ENCODE peak calls at places on chromosomes 11 and 22, in nine cellular contexts. One of them, this sample, is unnamed.

GRCh38 chr22:42010778-42011177 is 12.2 kb downstream of the WBP2NL start:
- DNase-seq in GM23338: no peak
- DNase-seq in HepG2: no peak
- DNase-seq in glutamatergic neuron: no peak
- DNase-seq in activated B cell treated with CpG ODN at 0.5 μM for 24 hours: no peak
- DNase-seq in heart right ventricle: no peak
- DNase-seq in osteocyte: no peak
- DNase-seq in CD8-positive, alpha-beta T cell: no peak
- DNase-seq in astrocyte of the spinal cord: no peak
- DNase-seq in this sample: no peak

GRCh38 chr22:20020533-20021195 is at the start of gene TANGO2:
- DNase-seq in osteocyte: peak; percentile 98
- DNase-seq in CD8-positive, alpha-beta T cell: peak; percentile 89
- DNase-seq in glutamatergic neuron: peak; percentile 94
- DNase-seq in activated B cell treated with CpG ODN at 0.5 μM for 24 hours: peak; percentile 95
- DNase-seq in HepG2: peak; percentile 74
- DNase-seq in heart right ventricle: peak; percentile 91
- DNase-seq in astrocyte of the spinal cord: peak; percentile 86
- DNase-seq in GM23338: peak; percentile 94
- DNase-seq in this sample: peak; percentile 96

GRCh38 chr11:132982769-132983168 is 549.5 kb downstream of the OPCML start:
- DNase-seq in heart right ventricle: no peak
- DNase-seq in osteocyte: no peak
- DNase-seq in glutamatergic neuron: no peak
- DNase-seq in activated B cell treated with CpG ODN at 0.5 μM for 24 hours: no peak
- DNase-seq in CD8-positive, alpha-beta T cell: no peak
- DNase-seq in GM23338: peak; percentile 43
- DNase-seq in astrocyte of the spinal cord: no peak
- DNase-seq in HepG2: no peak
- DNase-seq in this sample: no peak

GRCh38 chr11:126886636-126887035 is 113.9 kb downstream of the KIRREL3 start:
- DNase-seq in heart right ventricle: no peak
- DNase-seq in activated B cell treated with CpG ODN at 0.5 μM for 24 hours: no peak
- DNase-seq in glutamatergic neuron: no peak
- DNase-seq in CD8-positive, alpha-beta T cell: no peak
- DNase-seq in osteocyte: no peak
- DNase-seq in HepG2: no peak
- DNase-seq in astrocyte of the spinal cord: no peak
- DNase-seq in GM23338: no peak
- DNase-seq in this sample: no peak

GRCh38 chr11:61602775-61603569 is 22.1 kb upstream of the SYT7 start:
- DNase-seq in glutamatergic neuron: peak; percentile 80
- DNase-seq in heart right ventricle: peak; percentile 57
- DNase-seq in GM23338: no peak
- DNase-seq in activated B cell treated with CpG ODN at 0.5 μM for 24 hours: no peak
- DNase-seq in osteocyte: no peak
- DNase-seq in CD8-positive, alpha-beta T cell: no peak
- DNase-seq in HepG2: no peak
- DNase-seq in astrocyte of the spinal cord: peak; percentile 89
- DNase-seq in this sample: peak; percentile 28

GRCh38 chr22:36461665-36462474 is 19.6 kb downstream of the TXN2 start:
- DNase-seq in CD8-positive, alpha-beta T cell: no peak
- DNase-seq in activated B cell treated with CpG ODN at 0.5 μM for 24 hours: no peak
- DNase-seq in HepG2: peak; percentile 63
- DNase-seq in glutamatergic neuron: peak; percentile 53
- DNase-seq in heart right ventricle: no peak
- DNase-seq in GM23338: peak; percentile 73
- DNase-seq in osteocyte: no peak
- DNase-seq in astrocyte of the spinal cord: peak; percentile 95
- DNase-seq in this sample: peak; percentile 46

GRCh38 chr11:96014234-96014633 is 90.3 kb upstream of the MTMR2 start:
- DNase-seq in heart right ventricle: no peak
- DNase-seq in osteocyte: no peak
- DNase-seq in HepG2: peak; percentile 97
- DNase-seq in glutamatergic neuron: no peak
- DNase-seq in CD8-positive, alpha-beta T cell: no peak
- DNase-seq in activated B cell treated with CpG ODN at 0.5 μM for 24 hours: no peak
- DNase-seq in astrocyte of the spinal cord: peak; percentile 65
- DNase-seq in GM23338: no peak
- DNase-seq in this sample: no peak

GRCh38 chr11:67393990-67394389 is 2.2 kb downstream of the RAD9A start:
- DNase-seq in CD8-positive, alpha-beta T cell: no peak
- DNase-seq in HepG2: no peak
- DNase-seq in osteocyte: peak; percentile 78
- DNase-seq in activated B cell treated with CpG ODN at 0.5 μM for 24 hours: no peak
- DNase-seq in GM23338: no peak
- DNase-seq in glutamatergic neuron: no peak
- DNase-seq in heart right ventricle: no peak
- DNase-seq in astrocyte of the spinal cord: no peak
- DNase-seq in this sample: no peak

DNA sequence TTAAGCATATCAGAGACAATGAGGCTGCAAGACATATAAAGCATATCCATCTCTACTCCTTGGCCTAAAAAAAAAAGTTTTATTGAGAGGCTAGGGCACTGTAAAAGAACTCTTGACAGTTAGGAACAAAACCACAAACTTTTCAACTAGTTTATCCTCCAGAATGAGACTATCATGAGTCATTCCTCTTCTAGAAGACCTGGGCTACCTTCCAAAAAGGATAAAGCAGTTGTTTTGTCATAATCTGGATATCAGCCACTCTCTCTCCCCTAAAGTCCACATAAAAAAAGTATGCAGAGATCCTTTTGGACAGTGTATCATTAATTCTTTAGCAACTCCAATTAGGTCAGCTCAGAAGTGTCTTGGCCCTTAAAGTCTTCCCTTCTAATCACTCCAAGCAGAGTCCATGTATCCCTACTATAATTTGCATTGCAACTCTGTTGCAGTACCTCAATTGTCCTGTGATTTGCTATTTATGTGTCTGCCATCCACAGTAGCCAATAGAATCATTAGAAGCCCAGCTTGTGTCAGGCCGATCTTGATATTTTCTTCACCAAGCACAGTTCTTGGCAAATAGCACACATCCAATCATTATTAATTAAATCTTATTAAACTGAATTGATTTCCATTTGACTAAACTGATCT is 10.4 kb downstream of the OR51T1 start:
- DNase-seq in HepG2: no peak
- DNase-seq in CD8-positive, alpha-beta T cell: no peak
- DNase-seq in heart right ventricle: no peak
- DNase-seq in glutamatergic neuron: no peak
- DNase-seq in activated B cell treated with CpG ODN at 0.5 μM for 24 hours: no peak
- DNase-seq in astrocyte of the spinal cord: peak; percentile 94
- DNase-seq in GM23338: peak; percentile 16
- DNase-seq in osteocyte: no peak
- DNase-seq in this sample: no peak
- TF ChIP-seq CTCF in HepG2: no peak
- TF ChIP-seq CTCF in CD8-positive, alpha-beta T cell: no peak
- TF ChIP-seq CTCF in heart right ventricle: no peak
- TF ChIP-seq CTCF in glutamatergic neuron: peak; percentile 24
- TF ChIP-seq CTCF in activated B cell treated with CpG ODN at 0.5 μM for 24 hours: no peak
- TF ChIP-seq CTCF in astrocyte of the spinal cord: peak; percentile 30
- TF ChIP-seq CTCF in GM23338: no peak
- TF ChIP-seq CTCF in osteocyte: no peak
- TF ChIP-seq CTCF in this sample: no peak

DNA sequence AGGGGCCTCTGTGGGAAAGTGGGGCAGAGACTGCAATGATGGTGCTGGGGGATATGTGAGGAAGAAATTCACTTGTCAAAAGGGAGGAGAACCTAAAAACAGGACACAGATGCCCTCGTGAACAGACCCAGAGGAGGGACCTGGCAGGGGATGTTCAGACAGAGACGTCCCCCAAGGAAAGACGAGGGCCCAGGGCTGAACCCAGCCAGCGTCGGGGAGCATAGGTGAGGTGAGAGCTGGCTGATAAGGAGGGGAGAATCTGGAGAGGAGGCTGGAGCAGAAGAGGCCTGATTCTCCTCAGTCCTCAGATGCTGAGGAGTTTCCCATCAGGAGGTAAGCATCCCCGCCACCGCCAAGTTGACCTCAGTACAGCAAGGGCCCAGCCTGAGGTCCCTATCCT is 31.4 kb downstream of the IGLL5 start:
- DNase-seq in activated B cell treated with CpG ODN at 0.5 μM for 24 hours: no peak
- DNase-seq in osteocyte: no peak
- DNase-seq in GM23338: no peak
- DNase-seq in HepG2: no peak
- DNase-seq in glutamatergic neuron: no peak
- DNase-seq in astrocyte of the spinal cord: no peak
- DNase-seq in heart right ventricle: no peak
- DNase-seq in CD8-positive, alpha-beta T cell: no peak
- DNase-seq in this sample: no peak
- TF ChIP-seq CTCF in activated B cell treated with CpG ODN at 0.5 μM for 24 hours: no peak
- TF ChIP-seq CTCF in osteocyte: no peak
- TF ChIP-seq CTCF in GM23338: no peak
- TF ChIP-seq CTCF in HepG2: no peak
- TF ChIP-seq CTCF in glutamatergic neuron: no peak
- TF ChIP-seq CTCF in astrocyte of the spinal cord: no peak
- TF ChIP-seq CTCF in heart right ventricle: no peak
- TF ChIP-seq CTCF in CD8-positive, alpha-beta T cell: no peak
- TF ChIP-seq CTCF in this sample: no peak

GRCh38 chr11:43686207-43686606 is 5.7 kb downstream of the HSD17B12 start:
- DNase-seq in activated B cell treated with CpG ODN at 0.5 μM for 24 hours: no peak
- DNase-seq in heart right ventricle: no peak
- DNase-seq in CD8-positive, alpha-beta T cell: no peak
- DNase-seq in HepG2: no peak
- DNase-seq in astrocyte of the spinal cord: no peak
- DNase-seq in glutamatergic neuron: no peak
- DNase-seq in osteocyte: no peak
- DNase-seq in GM23338: no peak
- DNase-seq in this sample: no peak

GRCh38 chr11:43681543-43681942 is 1.0 kb downstream of the HSD17B12 start:
- DNase-seq in astrocyte of the spinal cord: peak; percentile 44
- DNase-seq in osteocyte: no peak
- DNase-seq in HepG2: peak; percentile 27
- DNase-seq in heart right ventricle: no peak
- DNase-seq in CD8-positive, alpha-beta T cell: no peak
- DNase-seq in glutamatergic neuron: no peak
- DNase-seq in activated B cell treated with CpG ODN at 0.5 μM for 24 hours: no peak
- DNase-seq in GM23338: peak; percentile 30
- DNase-seq in this sample: no peak

GRCh38 chr11:43687120-43687791 is 6.7 kb downstream of the HSD17B12 start:
- DNase-seq in HepG2: no peak
- DNase-seq in glutamatergic neuron: no peak
- DNase-seq in osteocyte: no peak
- DNase-seq in heart right ventricle: peak; percentile 63
- DNase-seq in activated B cell treated with CpG ODN at 0.5 μM for 24 hours: no peak
- DNase-seq in CD8-positive, alpha-beta T cell: no peak
- DNase-seq in astrocyte of the spinal cord: peak; percentile 19
- DNase-seq in GM23338: peak; percentile 47
- DNase-seq in this sample: no peak

GRCh38 chr11:43689167-43689566 is 8.6 kb downstream of the HSD17B12 start:
- DNase-seq in heart right ventricle: no peak
- DNase-seq in HepG2: no peak
- DNase-seq in astrocyte of the spinal cord: no peak
- DNase-seq in glutamatergic neuron: no peak
- DNase-seq in osteocyte: no peak
- DNase-seq in GM23338: no peak
- DNase-seq in activated B cell treated with CpG ODN at 0.5 μM for 24 hours: no peak
- DNase-seq in CD8-positive, alpha-beta T cell: no peak
- DNase-seq in this sample: no peak

DNA sequence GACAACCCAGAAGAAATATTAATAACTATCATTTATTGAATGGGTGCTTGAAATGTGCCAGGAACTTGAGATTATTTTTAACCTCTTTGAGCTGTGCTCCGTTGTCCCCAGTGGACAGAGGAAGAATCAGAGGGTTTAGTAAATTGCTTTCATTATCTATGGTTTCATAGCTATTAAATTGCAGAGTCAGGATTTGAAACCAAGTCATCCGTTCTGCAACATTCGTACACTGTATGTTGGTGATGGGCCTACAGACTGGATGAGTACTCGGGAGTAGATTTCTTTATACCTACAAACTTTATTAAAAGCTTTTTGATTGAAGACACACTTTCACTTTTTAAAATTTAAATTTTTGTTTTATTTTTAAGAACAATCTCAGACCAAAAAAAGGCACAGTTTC is 4.9 kb downstream of the HSD17B12 start:
- DNase-seq in CD8-positive, alpha-beta T cell: no peak
- DNase-seq in glutamatergic neuron: no peak
- DNase-seq in osteocyte: no peak
- DNase-seq in HepG2: no peak
- DNase-seq in activated B cell treated with CpG ODN at 0.5 μM for 24 hours: no peak
- DNase-seq in heart right ventricle: no peak
- DNase-seq in astrocyte of the spinal cord: no peak
- DNase-seq in GM23338: no peak
- DNase-seq in this sample: no peak
- TF ChIP-seq CTCF in CD8-positive, alpha-beta T cell: no peak
- TF ChIP-seq CTCF in glutamatergic neuron: no peak
- TF ChIP-seq CTCF in osteocyte: no peak
- TF ChIP-seq CTCF in HepG2: no peak
- TF ChIP-seq CTCF in activated B cell treated with CpG ODN at 0.5 μM for 24 hours: no peak
- TF ChIP-seq CTCF in heart right ventricle: no peak
- TF ChIP-seq CTCF in astrocyte of the spinal cord: peak; percentile 7
- TF ChIP-seq CTCF in GM23338: no peak
- TF ChIP-seq CTCF in this sample: no peak

GRCh38 chr22:44990328-44990727 is 19.5 kb downstream of the PHF21B start:
- DNase-seq in activated B cell treated with CpG ODN at 0.5 μM for 24 hours: no peak
- DNase-seq in heart right ventricle: no peak
- DNase-seq in GM23338: no peak
- DNase-seq in glutamatergic neuron: no peak
- DNase-seq in astrocyte of the spinal cord: no peak
- DNase-seq in osteocyte: no peak
- DNase-seq in HepG2: no peak
- DNase-seq in CD8-positive, alpha-beta T cell: no peak
- DNase-seq in this sample: no peak

GRCh38 chr22:44985906-44986527 is 23.8 kb downstream of the PHF21B start:
- DNase-seq in astrocyte of the spinal cord: no peak
- DNase-seq in osteocyte: no peak
- DNase-seq in glutamatergic neuron: no peak
- DNase-seq in heart right ventricle: no peak
- DNase-seq in GM23338: no peak
- DNase-seq in HepG2: no peak
- DNase-seq in CD8-positive, alpha-beta T cell: no peak
- DNase-seq in activated B cell treated with CpG ODN at 0.5 μM for 24 hours: no peak
- DNase-seq in this sample: no peak

GRCh38 chr22:44990810-44991209 is 19.0 kb downstream of the PHF21B start:
- DNase-seq in HepG2: no peak
- DNase-seq in CD8-positive, alpha-beta T cell: no peak
- DNase-seq in osteocyte: no peak
- DNase-seq in astrocyte of the spinal cord: no peak
- DNase-seq in glutamatergic neuron: no peak
- DNase-seq in GM23338: no peak
- DNase-seq in activated B cell treated with CpG ODN at 0.5 μM for 24 hours: no peak
- DNase-seq in heart right ventricle: no peak
- DNase-seq in this sample: no peak

GRCh38 chr22:44991218-44991617 is 18.6 kb downstream of the PHF21B start:
- DNase-seq in heart right ventricle: no peak
- DNase-seq in astrocyte of the spinal cord: no peak
- DNase-seq in osteocyte: no peak
- DNase-seq in glutamatergic neuron: no peak
- DNase-seq in activated B cell treated with CpG ODN at 0.5 μM for 24 hours: no peak
- DNase-seq in GM23338: no peak
- DNase-seq in HepG2: no peak
- DNase-seq in CD8-positive, alpha-beta T cell: no peak
- DNase-seq in this sample: no peak

DNA sequence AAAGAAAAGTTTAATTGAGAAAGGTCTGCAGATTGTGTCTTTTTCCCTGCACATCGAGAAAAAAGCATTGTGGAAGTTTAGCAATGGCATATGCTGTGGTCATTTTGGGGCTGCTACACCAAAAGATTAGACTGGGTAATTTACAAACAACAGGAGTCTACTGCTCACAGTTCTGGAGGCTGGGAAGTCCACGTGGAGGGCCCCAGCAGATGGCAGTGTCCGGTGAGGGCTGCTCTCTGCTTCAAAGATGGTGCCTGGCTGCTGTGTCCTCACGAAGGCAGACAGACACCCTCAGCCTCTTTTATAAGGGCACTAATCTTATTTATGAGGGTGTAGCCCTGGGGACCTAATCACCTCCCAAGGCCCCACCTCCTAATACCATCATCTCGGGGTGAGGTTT is 21.1 kb downstream of the PHF21B start:
- DNase-seq in CD8-positive, alpha-beta T cell: no peak
- DNase-seq in osteocyte: no peak
- DNase-seq in heart right ventricle: no peak
- DNase-seq in GM23338: no peak
- DNase-seq in HepG2: no peak
- DNase-seq in glutamatergic neuron: no peak
- DNase-seq in astrocyte of the spinal cord: no peak
- DNase-seq in activated B cell treated with CpG ODN at 0.5 μM for 24 hours: no peak
- DNase-seq in this sample: no peak
- TF ChIP-seq CTCF in CD8-positive, alpha-beta T cell: no peak
- TF ChIP-seq CTCF in osteocyte: peak; percentile 7
- TF ChIP-seq CTCF in heart right ventricle: no peak
- TF ChIP-seq CTCF in GM23338: peak; percentile 31
- TF ChIP-seq CTCF in HepG2: peak; percentile 47
- TF ChIP-seq CTCF in glutamatergic neuron: no peak
- TF ChIP-seq CTCF in astrocyte of the spinal cord: peak; percentile 5
- TF ChIP-seq CTCF in activated B cell treated with CpG ODN at 0.5 μM for 24 hours: no peak
- TF ChIP-seq CTCF in this sample: no peak